ENCODE peak calls at places on chromosomes 12 and 14, in seven cellular contexts. E is A549, P is heart left ventricle, X is fibroblast of lung, Y is IMR-90, G is lung, A is psoas muscle. O is an unnamed sample.

GRCh38 chr12:25052191-25053020 is 103.5 kb upstream of the BCAT1 start:
- DNase-seq in E (no peak), P (peak; percentile 15), X (no peak), Y (no peak), G (peak; percentile 36), A (no peak), O (peak; percentile 15)

GRCh38 chr14:32047791-32048190 is 29.3 kb upstream of the ARHGAP5 start:
- DNase-seq in E (no peak), P (no peak), X (peak; percentile 12), Y (no peak), G (no peak), A (no peak), O (no peak)

GRCh38 chr12:7907009-7907408 is 29.0 kb downstream of the SLC2A3 start:
- DNase-seq in E (peak; percentile 93), P (no peak), X (peak; percentile 57), Y (peak; percentile 61), G (no peak), A (no peak), O (no peak)

GRCh38 chr12:124796303-124796957 is 67.2 kb downstream of the SCARB1 start:
- DNase-seq in E (no peak), P (no peak), X (no peak), Y (no peak), G (no peak), A (no peak), O (no peak)

GRCh38 chr14:39267592-39268112 is 33.9 kb downstream of the MIA2 start:
- DNase-seq in E (no peak), P (no peak), X (peak; percentile 58), Y (no peak), G (no peak), A (no peak), O (no peak)

GRCh38 chr12:38053113-38053512 is 263.5 kb upstream of the ALG10B start:
- DNase-seq in E (no peak), P (no peak), X (no peak), Y (no peak), G (no peak), A (no peak), O (no peak)

GRCh38 chr12:119669744-119670472 is 2.0 kb downstream of the PRKAB1 start:
- DNase-seq in E (no peak), P (no peak), X (no peak), Y (no peak), G (peak; percentile 82), A (no peak), O (no peak)

GRCh38 chr12:111932241-111932640 is 80.7 kb downstream of the TMEM116 start:
- DNase-seq in E (no peak), P (no peak), X (no peak), Y (no peak), G (no peak), A (no peak), O (no peak)

GRCh38 chr12:102874819-102875218 is 42.2 kb downstream of the PAH start:
- DNase-seq in E (no peak), P (no peak), X (no peak), Y (no peak), G (no peak), A (no peak), O (no peak)

GRCh38 chr12:24798335-24798734 is 150.6 kb downstream of the BCAT1 start:
- DNase-seq in E (no peak), P (no peak), X (no peak), Y (no peak), G (no peak), A (no peak), O (no peak)

GRCh38 chr12:12546314-12546772 is 16.3 kb downstream of the DUSP16 start:
- DNase-seq in E (no peak), P (no peak), X (no peak), Y (peak; percentile 51), G (no peak), A (no peak), O (no peak)

GRCh38 chr12:72017054-72017651 is 78.5 kb downstream of the TPH2 start:
- DNase-seq in E (peak; percentile 79), P (peak; percentile 43), X (peak; percentile 80), Y (peak; percentile 72), G (peak; percentile 65), A (peak; percentile 50), O (peak; percentile 41)

GRCh38 chr12:84619053-84619452 is 293.5 kb downstream of the SLC6A15 start:
- DNase-seq in E (no peak), P (no peak), X (peak; percentile 22), Y (no peak), G (no peak), A (no peak), O (no peak)

GRCh38 chr14:68520637-68521556 is 272.0 kb downstream of the ZFP36L1 start:
- DNase-seq in E (peak; percentile 62), P (no peak), X (no peak), Y (no peak), G (peak; percentile 85), A (no peak), O (no peak)

GRCh38 chr12:49369723-49370145 is 2.5 kb downstream of the SPATS2 start:
- DNase-seq in E (peak; percentile 74), P (peak; percentile 31), X (peak; percentile 58), Y (peak; percentile 54), G (no peak), A (peak; percentile 67), O (no peak)

GRCh38 chr14:56119221-56119967 is 1.2 kb downstream of the PELI2 start:
- DNase-seq in E (peak; percentile 16), P (peak; percentile 55), X (peak; percentile 35), Y (peak; percentile 52), G (peak; percentile 56), A (peak; percentile 73), O (peak; percentile 31)

GRCh38 chr12:57236224-57236924 is 6.9 kb downstream of the SHMT2 start:
- DNase-seq in E (no peak), P (no peak), X (no peak), Y (no peak), G (no peak), A (peak; percentile 60), O (no peak)

GRCh38 chr12:132065609-132066344 is 78.3 kb downstream of the DDX51 start:
- DNase-seq in E (no peak), P (no peak), X (no peak), Y (no peak), G (no peak), A (no peak), O (no peak)

GRCh38 chr12:62813031-62813829 is 121.7 kb downstream of the PPM1H start:
- DNase-seq in E (peak; percentile 83), P (peak; percentile 52), X (peak; percentile 74), Y (peak; percentile 68), G (peak; percentile 46), A (peak; percentile 62), O (peak; percentile 62)

GRCh38 chr14:101101456-101102056 is 198.0 kb upstream of the RTL1 start:
- DNase-seq in E (peak; percentile 60), P (no peak), X (no peak), Y (no peak), G (peak; percentile 25), A (no peak), O (no peak)

GRCh38 chr12:96044017-96044985 is 8.9 kb upstream of the LTA4H start:
- DNase-seq in E (no peak), P (no peak), X (peak; percentile 92), Y (peak; percentile 84), G (no peak), A (no peak), O (no peak)

GRCh38 chr12:50771409-50771808 is 7.5 kb downstream of the ATF1 start:
- DNase-seq in E (no peak), P (no peak), X (no peak), Y (no peak), G (no peak), A (no peak), O (no peak)

GRCh38 chr12:2364566-2365165 is 311.9 kb downstream of the CACNA1C start:
- DNase-seq in E (no peak), P (no peak), X (no peak), Y (no peak), G (no peak), A (no peak), O (no peak)
- TF ChIP-seq CTCF in E (no peak), P (no peak), X (no peak), Y (no peak), G (no peak), A (no peak), O (no peak)

GRCh38 chr12:31316964-31317363 is 9.0 kb downstream of the SINHCAF start:
- DNase-seq in E (no peak), P (no peak), X (no peak), Y (no peak), G (no peak), A (no peak), O (no peak)

GRCh38 chr12:31317471-31318397 is 8.2 kb downstream of the SINHCAF start:
- DNase-seq in E (no peak), P (no peak), X (peak; percentile 47), Y (no peak), G (no peak), A (no peak), O (no peak)

GRCh38 chr12:31315779-31316465 is 10.0 kb downstream of the SINHCAF start:
- DNase-seq in E (no peak), P (no peak), X (no peak), Y (no peak), G (no peak), A (no peak), O (no peak)

GRCh38 chr12:31321565-31322228 is 4.3 kb downstream of the SINHCAF start:
- DNase-seq in E (no peak), P (no peak), X (peak; percentile 39), Y (peak; percentile 62), G (no peak), A (no peak), O (no peak)

DNA sequence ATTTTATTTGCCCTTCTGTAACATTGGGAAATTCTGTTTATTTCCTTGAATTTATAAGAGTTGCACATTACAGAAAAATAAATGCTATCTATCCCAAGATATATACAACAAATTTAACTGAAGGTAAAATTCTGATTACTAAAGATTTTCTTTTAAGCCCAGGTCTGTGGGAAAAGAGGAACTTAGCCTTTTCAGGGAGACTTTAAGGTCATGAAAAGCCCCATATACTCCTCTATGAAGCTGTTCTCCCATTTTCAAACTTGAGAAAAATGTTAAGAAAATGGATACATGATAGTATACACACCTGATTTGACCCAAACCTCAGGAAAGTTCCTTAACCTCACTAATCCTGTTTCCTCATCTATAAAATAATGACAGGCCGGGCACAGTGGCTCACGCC is 7.1 kb downstream of the SINHCAF start:
- DNase-seq in E (no peak), P (no peak), X (no peak), Y (no peak), G (no peak), A (no peak), O (no peak)
- H3K4me1 ChIP-seq in E (peaks cover 78% of the 10 kb centered on the region), P (peaks cover 16% of the 10 kb centered on the region), X (no peaks in the 10 kb centered on the region), Y (peaks cover 4% of the 10 kb centered on the region), G (peaks cover 4% of the 10 kb centered on the region), A (no peaks in the 10 kb centered on the region), O (peaks cover 31% of the 10 kb centered on the region)

DNA sequence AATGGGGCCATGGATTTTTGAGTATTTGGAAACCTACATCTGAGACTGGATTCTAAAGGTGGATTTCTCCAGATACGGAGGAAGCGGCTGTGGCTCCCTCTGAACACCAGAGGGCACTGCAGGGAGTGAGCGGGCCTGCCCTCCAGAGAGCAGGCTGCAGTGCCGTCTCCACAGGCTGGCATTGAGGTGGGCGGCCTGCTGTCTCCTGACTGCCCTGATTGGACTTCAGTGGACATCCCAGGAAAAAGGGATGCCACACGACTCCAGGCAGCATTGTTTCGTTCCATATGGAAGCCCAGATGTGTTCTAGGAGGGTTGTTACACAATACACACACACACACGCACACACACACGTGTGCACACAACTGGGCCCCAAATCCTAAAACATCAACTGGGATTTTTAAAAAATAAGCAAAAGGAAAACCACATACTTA is 20.9 kb upstream of the ANO2 start:
- DNase-seq in E (peak; percentile 63), P (no peak), X (peak; percentile 49), Y (peak; percentile 34), G (no peak), A (no peak), O (peak; percentile 44)
- TF ChIP-seq CTCF in E (peak; percentile 74), P (peak; percentile 79), X (peak; percentile 89), Y (peak; percentile 73), G (peak; percentile 46), A (peak; percentile 62), O (peak; percentile 66)

GRCh38 chr14:99597911-99598600 is 6.0 kb downstream of the CCDC85C start:
- DNase-seq in E (no peak), P (no peak), X (no peak), Y (no peak), G (no peak), A (no peak), O (no peak)
- H3K4me1 ChIP-seq in E (peaks cover 79% of the 10 kb centered on the region), P (peaks cover 99% of the 10 kb centered on the region), X (peaks cover 3% of the 10 kb centered on the region), Y (peaks cover 10% of the 10 kb centered on the region), G (peaks cover 54% of the 10 kb centered on the region), A (peaks cover 43% of the 10 kb centered on the region), O (peaks cover 43% of the 10 kb centered on the region)